ENCODE peak calls at places on chromosome 2, in seven cellular contexts. N, P, Z, S, J, K and Y are unnamed samples.

GRCh38 chr2:240916571-240917008 is 10.5 kb downstream of the CROCC2 start:
- DNase-seq in N (peak), J (peak), S (peak), Z (peak), K (peak), P (peak), Y (no peak)

GRCh38 chr2:229601396-229601795 is 113.0 kb downstream of the DNER start:
- DNase-seq in P (no peak), N (no peak), J (no peak), S (no peak), K (no peak), Z (no peak), Y (peak)

GRCh38 chr2:33497177-33497787 is 20.8 kb downstream of the RASGRP3 start:
- DNase-seq in P (no peak), N (no peak), Z (no peak), S (no peak), K (no peak), J (no peak), Y (no peak)

GRCh38 chr2:158923180-158923594 is 45.3 kb upstream of the TANC1 start:
- DNase-seq in N (no peak), P (no peak), K (no peak), S (peak), J (no peak), Z (no peak), Y (no peak)

GRCh38 chr2:24676493-24676892 is 116.7 kb downstream of the PTRHD1 start:
- DNase-seq in J (no peak), N (no peak), P (no peak), Z (no peak), K (no peak), S (no peak), Y (peak)

GRCh38 chr2:70127920-70128444 is 40.7 kb downstream of the PCBP1 start:
- DNase-seq in S (no peak), Z (no peak), N (no peak), K (no peak), P (no peak), J (no peak), Y (no peak)

GRCh38 chr2:45168731-45169338 is 159.6 kb upstream of the SIX2 start:
- DNase-seq in K (no peak), N (no peak), S (peak), J (no peak), Z (no peak), P (no peak), Y (peak)

GRCh38 chr2:55018619-55019018 is 31.6 kb downstream of the RTN4 start:
- DNase-seq in Z (no peak), J (no peak), S (no peak), N (no peak), K (no peak), P (no peak), Y (no peak)

GRCh38 chr2:207088839-207089238 is 76.9 kb downstream of the KLF7 start:
- DNase-seq in P (no peak), Z (no peak), S (no peak), J (no peak), K (no peak), N (no peak), Y (no peak)

DNA sequence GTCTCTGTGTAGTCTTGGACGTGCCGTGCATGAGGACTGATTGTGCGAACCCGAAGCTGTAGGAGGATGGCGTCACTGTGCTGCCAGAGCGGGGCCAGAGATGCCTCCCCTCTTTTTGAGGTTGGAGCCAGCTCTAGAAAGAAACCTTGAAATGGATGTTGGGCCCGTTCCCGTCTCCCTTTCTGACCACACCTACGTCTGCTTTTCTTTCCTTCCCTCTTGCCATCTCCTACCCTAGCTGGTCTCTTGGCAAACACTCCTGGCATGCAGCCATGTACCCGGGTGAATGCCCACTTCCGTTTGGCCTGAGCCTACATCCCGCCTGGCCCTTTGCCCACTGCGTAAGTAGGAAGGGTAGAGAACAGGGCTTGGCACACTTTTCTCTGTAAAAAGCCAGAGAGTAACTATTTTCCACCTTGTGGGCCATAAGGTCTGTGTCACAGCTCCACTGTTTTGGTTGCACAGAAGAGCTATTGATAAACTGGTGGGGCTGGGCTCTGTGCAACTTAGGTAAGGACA is 37.4 kb downstream of the SH3BP4 start:
- DNase-seq in P (no peak), K (peak), S (no peak), Z (peak), N (peak), J (peak), Y (peak)
- H3K27ac ChIP-seq in P (no peak), K (no peak), S (no peak), Z (peak), N (peak), J (peak), Y (peak)

GRCh38 chr2:149652925-149653324 is 65.3 kb upstream of the MMADHC start:
- DNase-seq in N (no peak), J (no peak), S (no peak), K (no peak), P (no peak), Z (peak), Y (no peak)
- H3K4me3 ChIP-seq in N (no peak), J (no peak), S (no peak), K (no peak), P (no peak), Z (no peak), Y (no peak)

DNA sequence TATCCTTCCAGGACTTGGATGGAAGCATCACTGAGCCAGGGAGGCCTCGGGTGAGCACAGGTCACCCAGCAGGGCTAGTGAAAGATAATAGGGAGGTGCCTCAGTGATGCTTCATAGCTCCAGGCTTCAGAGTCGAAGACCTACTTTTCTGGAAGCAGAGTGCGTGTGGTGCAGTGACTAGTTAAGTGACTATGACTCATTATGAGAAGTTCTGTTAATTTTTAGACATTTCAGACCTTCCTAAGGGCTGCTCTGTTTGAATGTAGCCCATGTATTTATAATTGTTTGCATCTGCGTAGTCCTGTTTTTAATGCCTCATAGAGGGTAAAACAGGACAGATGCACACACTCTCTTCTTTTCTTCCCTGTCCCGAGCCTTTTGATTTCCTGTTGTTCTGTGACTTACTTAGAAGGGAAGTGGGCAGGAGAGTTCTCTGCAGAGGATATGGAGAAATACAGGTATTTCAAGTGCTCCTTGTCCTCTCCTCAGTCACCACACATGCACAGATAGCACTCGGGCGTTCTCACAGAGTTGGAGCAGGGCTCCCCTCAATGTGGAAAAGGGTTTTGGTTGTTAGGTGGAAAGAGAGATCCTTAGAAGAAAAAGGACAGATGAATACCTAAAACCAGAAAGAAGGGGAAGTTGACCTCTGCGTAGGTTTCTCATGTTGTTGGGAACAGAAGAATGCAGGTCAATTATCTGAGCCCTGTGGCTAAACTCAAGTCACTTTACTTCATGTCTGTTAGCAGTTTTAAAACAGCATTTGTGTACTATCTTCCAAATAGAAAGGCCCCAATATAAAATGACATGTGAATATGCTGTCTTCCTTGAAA is 34.7 kb downstream of the RALB start:
- DNase-seq in S (no peak), Z (no peak), P (peak), K (no peak), N (no peak), J (no peak), Y (peak)
- H3K27ac ChIP-seq in S (no peak), Z (peak), P (peak), K (no peak), N (no peak), J (no peak), Y (peak)

DNA sequence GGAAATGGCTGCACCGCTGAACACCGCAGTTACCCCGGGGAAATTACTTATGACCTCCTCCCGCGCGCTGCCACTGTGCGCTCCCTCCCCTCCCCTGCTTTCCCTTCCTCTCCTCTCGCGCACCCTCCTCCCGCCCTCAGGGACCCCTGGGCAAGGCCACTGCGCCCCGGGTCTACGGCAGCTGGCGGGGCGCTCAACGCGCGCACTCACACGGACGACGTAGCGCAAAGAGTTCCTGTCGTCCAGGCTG is 7.9 kb downstream of the ALPP start:
- DNase-seq in K (peak), P (no peak), S (peak), Z (peak), N (no peak), J (no peak), Y (no peak)
- H3K4me3 ChIP-seq in K (no peak), P (no peak), S (peak), Z (peak), N (no peak), J (no peak), Y (no peak)

GRCh38 chr2:203683421-203683820 is 23.0 kb upstream of the CD28 start:
- DNase-seq in S (no peak), N (no peak), P (no peak), K (no peak), J (no peak), Z (no peak), Y (no peak)

GRCh38 chr2:203687161-203687560 is 19.3 kb upstream of the CD28 start:
- DNase-seq in S (no peak), K (no peak), P (no peak), J (no peak), Z (no peak), N (no peak), Y (no peak)

GRCh38 chr2:203683932-203684556 is 22.4 kb upstream of the CD28 start:
- DNase-seq in P (peak), J (no peak), S (no peak), N (no peak), K (peak), Z (no peak), Y (peak)

GRCh38 chr2:203685081-203685621 is 21.3 kb upstream of the CD28 start:
- DNase-seq in N (no peak), P (peak), K (peak), J (peak), Z (no peak), S (no peak), Y (no peak)

DNA sequence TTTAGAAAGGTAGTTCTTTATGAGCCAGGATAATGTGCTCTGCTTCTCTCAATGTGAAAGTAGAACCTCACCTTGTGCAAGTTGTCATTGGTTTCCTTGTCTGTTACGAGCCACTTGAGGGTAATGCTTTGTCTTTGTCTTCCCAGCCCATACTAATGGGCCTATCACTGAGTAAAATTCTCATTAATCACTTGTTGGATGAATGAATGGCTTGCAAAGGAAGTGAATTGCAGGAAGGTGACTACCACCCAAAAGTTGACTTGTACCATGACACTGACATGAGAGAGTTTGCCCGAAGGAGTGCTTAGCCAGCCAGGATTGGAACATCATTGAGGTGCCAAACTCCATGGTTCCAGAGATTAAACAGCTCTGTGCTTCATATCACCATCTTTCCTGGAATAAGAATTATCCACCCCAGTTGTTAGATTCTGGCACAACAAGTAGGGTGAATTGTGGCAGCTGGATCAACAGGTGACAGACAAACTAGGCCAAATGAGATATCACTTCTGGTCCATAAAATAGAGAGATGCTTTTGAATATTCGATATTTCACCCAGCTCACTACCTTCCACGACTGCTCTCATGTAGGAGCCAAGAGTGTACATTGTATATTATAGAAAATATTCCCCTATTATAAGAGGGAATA is 20.5 kb upstream of the CD28 start:
- DNase-seq in S (no peak), K (no peak), N (no peak), P (no peak), J (no peak), Z (no peak), Y (no peak)
- H3K27ac ChIP-seq in S (no peak), K (peak), N (peak), P (peak), J (peak), Z (peak), Y (no peak)

DNA sequence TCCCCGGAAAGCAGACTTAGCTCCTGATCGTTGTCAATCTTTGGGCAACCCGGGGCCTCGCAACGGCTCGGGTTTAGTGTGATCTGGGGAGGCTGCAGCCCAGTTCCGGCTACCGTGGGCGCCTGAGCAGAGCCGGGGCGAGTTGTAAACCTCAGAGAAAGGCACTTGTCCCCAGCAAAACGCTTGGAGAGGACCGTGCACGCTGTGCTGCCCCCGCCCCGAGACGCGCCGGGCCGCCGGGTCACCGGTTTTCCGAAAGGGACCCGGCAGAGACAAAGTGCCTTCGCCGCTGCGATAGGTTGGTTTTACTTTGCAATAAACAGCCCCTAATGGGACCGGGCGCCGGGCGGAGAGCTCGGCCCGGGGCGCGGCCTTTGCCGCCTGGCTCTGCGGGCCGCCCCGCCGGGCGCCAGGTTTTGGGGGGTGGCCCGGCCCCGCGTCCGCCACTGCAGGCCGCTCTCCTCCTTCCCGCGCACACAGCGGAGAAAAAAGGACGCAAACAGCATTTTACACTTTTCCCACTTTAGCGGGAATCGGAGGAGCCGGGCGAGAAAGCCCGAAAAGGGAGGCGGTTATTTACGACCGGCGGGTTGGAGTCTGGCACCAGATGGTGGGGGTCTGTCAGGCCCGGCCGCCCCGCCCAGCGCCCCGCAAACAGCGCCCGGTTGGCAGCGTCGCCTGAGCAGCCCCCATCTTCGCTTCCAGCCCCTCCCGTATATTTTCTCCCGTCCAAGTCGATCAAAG is 136.0 kb downstream of the INSIG2 start:
- DNase-seq in K (no peak), J (no peak), P (no peak), N (no peak), S (peak), Z (peak), Y (no peak)
- H3K4me3 ChIP-seq in K (peak), J (peak), P (peak), N (peak), S (peak), Z (peak), Y (no peak)

GRCh38 chr2:190862067-190862466 is 18.6 kb upstream of the GLS start:
- DNase-seq in K (no peak), J (no peak), S (no peak), N (no peak), P (no peak), Z (no peak), Y (no peak)

GRCh38 chr2:190860985-190861721 is 19.5 kb upstream of the GLS start:
- DNase-seq in S (peak), P (no peak), N (no peak), Z (no peak), K (no peak), J (no peak), Y (peak)

GRCh38 chr2:190862591-190862991 is 18.0 kb upstream of the GLS start:
- DNase-seq in S (no peak), Z (no peak), J (no peak), N (no peak), P (no peak), K (no peak), Y (no peak)

GRCh38 chr2:190864375-190864774 is 16.2 kb upstream of the GLS start:
- DNase-seq in K (no peak), P (no peak), S (no peak), Z (no peak), N (no peak), J (no peak), Y (no peak)

DNA sequence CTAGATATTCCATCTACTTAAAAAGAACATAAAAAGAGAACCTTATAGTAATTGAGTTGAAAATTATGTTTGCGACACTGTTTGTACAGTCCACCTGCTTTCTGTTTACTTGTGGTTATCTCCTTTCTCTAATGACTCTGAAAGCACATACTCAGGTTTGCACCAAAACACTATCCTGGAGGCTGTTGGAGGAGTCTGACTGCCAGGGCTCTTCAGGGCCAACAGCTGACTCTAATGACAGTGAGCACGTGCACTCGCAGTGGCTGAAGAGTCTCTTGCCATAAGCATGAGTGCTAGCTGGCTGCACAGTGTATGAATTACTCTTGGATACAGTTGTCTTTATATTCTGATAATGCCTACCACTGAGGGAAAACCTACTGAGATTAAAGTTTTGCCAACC is 16.7 kb upstream of the GLS start:
- DNase-seq in J (no peak), K (no peak), N (no peak), P (no peak), S (no peak), Z (peak), Y (no peak)
- H3K27ac ChIP-seq in J (no peak), K (peak), N (no peak), P (peak), S (no peak), Z (no peak), Y (no peak)